ENCODE peak calls at places on chromosomes 11 and 22, in five cellular contexts. U, H, W, N and K are unnamed samples.

GRCh38 chr11:18013790-18014507 is 1.1 kb upstream of the SERGEF start:
- DNase-seq in U (no peak), H (no peak), W (peak), N (no peak), K (no peak)

GRCh38 chr11:10356161-10356560 is 51.3 kb downstream of the ADM start:
- DNase-seq in U (no peak), H (no peak), W (no peak), N (no peak), K (no peak)

GRCh38 chr22:35649636-35650250 is 1.5 kb downstream of the APOL6 start:
- DNase-seq in U (no peak), H (no peak), W (no peak), N (no peak), K (no peak)

GRCh38 chr11:64711138-64711943 is 11.7 kb downstream of the NRXN2 start:
- DNase-seq in U (no peak), H (no peak), W (no peak), N (no peak), K (no peak)

GRCh38 chr11:82995754-82996398 is 75.8 kb downstream of the RAB30 start:
- DNase-seq in U (no peak), H (no peak), W (no peak), N (no peak), K (no peak)

GRCh38 chr11:124894606-124895430 is 2.8 kb downstream of the ROBO4 start:
- DNase-seq in U (no peak), H (no peak), W (no peak), N (no peak), K (no peak)

GRCh38 chr11:108007819-108008218 is 879 bp upstream of the CUL5 start:
- DNase-seq in U (no peak), H (no peak), W (no peak), N (no peak), K (no peak)

GRCh38 chr11:116885951-116886629 is 48.7 kb upstream of the APOA1 start:
- DNase-seq in U (no peak), H (no peak), W (no peak), N (no peak), K (no peak)

GRCh38 chr22:37425800-37426531 is 1.3 kb downstream of the ELFN2 start:
- DNase-seq in U (no peak), H (no peak), W (peak), N (no peak), K (no peak)

GRCh38 chr22:49087716-49088660 is 739.7 kb downstream of the BRD1 start:
- DNase-seq in U (no peak), H (no peak), W (no peak), N (no peak), K (no peak)

GRCh38 chr11:65060913-65061408 is 2.6 kb upstream of the NAALADL1 start:
- DNase-seq in U (no peak), H (no peak), W (no peak), N (no peak), K (no peak)

GRCh38 chr22:20475115-20475436 is 20.5 kb downstream of the KLHL22 start:
- DNase-seq in U (no peak), H (no peak), W (no peak), N (no peak), K (no peak)

GRCh38 chr22:46902998-46903916 is 140.8 kb downstream of the TBC1D22A start:
- DNase-seq in U (peak), H (no peak), W (no peak), N (no peak), K (no peak)

GRCh38 chr11:2579315-2580060 is 120.3 kb downstream of the KCNQ1OT1 start:
- DNase-seq in U (peak), H (peak), W (no peak), N (no peak), K (peak)

GRCh38 chr22:24186352-24186740 is 5.1 kb downstream of the SUSD2 start:
- DNase-seq in U (no peak), H (peak), W (no peak), N (no peak), K (no peak)

GRCh38 chr22:41285820-41286638 is at the start of gene RANGAP1:
- DNase-seq in U (peak), H (peak), W (peak), N (peak), K (peak)

GRCh38 chr11:69700278-69701140 is 3.3 kb downstream of the FGF19 start:
- DNase-seq in U (peak), H (peak), W (peak), N (no peak), K (no peak)

GRCh38 chr11:103773059-103773458 is 263.4 kb upstream of the DDI1 start:
- DNase-seq in U (no peak), H (no peak), W (no peak), N (no peak), K (no peak)

GRCh38 chr11:130868087-130868486 is 48.2 kb downstream of the SNX19 start:
- DNase-seq in U (no peak), H (no peak), W (no peak), N (no peak), K (no peak)

GRCh38 chr22:35126993-35127392 is 61.0 kb downstream of the ISX start:
- DNase-seq in U (no peak), H (no peak), W (no peak), N (no peak), K (no peak)

GRCh38 chr22:28031383-28031922 is 112.4 kb upstream of the PITPNB start:
- DNase-seq in U (no peak), H (no peak), W (no peak), N (no peak), K (no peak)

GRCh38 chr11:126393143-126393542 is 37.7 kb downstream of the ST3GAL4 start:
- DNase-seq in U (no peak), H (no peak), W (no peak), N (no peak), K (no peak)

GRCh38 chr11:2531987-2532703 is 87.3 kb downstream of the KCNQ1 start:
- DNase-seq in U (no peak), H (peak), W (no peak), N (no peak), K (no peak)

GRCh38 chr22:36440429-36441002 is 40.9 kb downstream of the TXN2 start:
- DNase-seq in U (no peak), H (no peak), W (no peak), N (no peak), K (no peak)

GRCh38 chr22:29917052-29917902 is 34.3 kb downstream of the MTMR3 start:
- DNase-seq in U (no peak), H (no peak), W (no peak), N (no peak), K (no peak)

GRCh38 chr11:100748153-100748552 is 61.1 kb downstream of the ARHGAP42 start:
- DNase-seq in U (no peak), H (no peak), W (peak), N (no peak), K (no peak)

GRCh38 chr11:2301631-2302272 is at the start of the genes C11orf21 and TSPAN32:
- DNase-seq in U (peak), H (no peak), W (no peak), N (peak), K (peak)

GRCh38 chr22:42462016-42462415 is 29.8 kb upstream of the NFAM1 start:
- DNase-seq in U (no peak), H (no peak), W (peak), N (no peak), K (no peak)

GRCh38 chr11:65660038-65660437 is 2.7 kb downstream of the RELA start:
- DNase-seq in U (no peak), H (no peak), W (no peak), N (no peak), K (no peak)

GRCh38 chr22:42887114-42887513 is 30.0 kb upstream of the ARFGAP3 start:
- DNase-seq in U (no peak), H (peak), W (no peak), N (no peak), K (no peak)

GRCh38 chr11:32316232-32316631 is 119.1 kb downstream of the WT1 start:
- DNase-seq in U (no peak), H (no peak), W (no peak), N (no peak), K (no peak)

GRCh38 chr11:132245558-132246385 is 875.4 kb downstream of the NTM start:
- DNase-seq in U (no peak), H (no peak), W (no peak), N (no peak), K (no peak)

GRCh38 chr11:21007297-21007696 is 337.9 kb downstream of the NELL1 start:
- DNase-seq in U (no peak), H (no peak), W (no peak), N (no peak), K (no peak)

GRCh38 chr11:65786786-65787636 is at the start of gene OVOL1:
- DNase-seq in U (peak), H (peak), W (peak), N (no peak), K (peak)

GRCh38 chr11:114819028-114819427 is 140.7 kb downstream of the NXPE2 start:
- DNase-seq in U (no peak), H (no peak), W (no peak), N (no peak), K (no peak)